ENCODE peak calls at places on chromosomes 4 and X, in four cellular contexts. O, H, V and I are unnamed samples.

GRCh38 chrX:12021708-12022107 is 116.6 kb upstream of the FRMPD4 start:
- DNase-seq in O (no peak), H (no peak), V (no peak), I (no peak)

GRCh38 chrX:13064599-13065143 is 20.3 kb upstream of the FAM9C start:
- DNase-seq in O (no peak), H (no peak), V (no peak), I (no peak)

GRCh38 chrX:29453333-29453732 is 762.0 kb upstream of the MAGEB2 start:
- DNase-seq in O (no peak), H (no peak), V (no peak), I (no peak)

GRCh38 chr4:174764105-174764729 is 64.8 kb downstream of the GLRA3 start:
- DNase-seq in O (no peak), H (no peak), V (peak), I (no peak)

GRCh38 chrX:84907324-84907946 is 96.2 kb upstream of the APOOL start:
- DNase-seq in O (no peak), H (no peak), V (no peak), I (no peak)

GRCh38 chrX:43756076-43756475 is 100.0 kb downstream of the MAOA start:
- DNase-seq in O (no peak), H (no peak), V (no peak), I (no peak)

GRCh38 chrX:108397627-108398392 is 40.4 kb downstream of the COL4A6 start:
- DNase-seq in O (no peak), H (no peak), V (no peak), I (no peak)

GRCh38 chr4:23169598-23170311 is 477.0 kb downstream of the GBA3 start:
- DNase-seq in O (no peak), H (no peak), V (no peak), I (no peak)

GRCh38 chr4:103011378-103012025 is 8.0 kb downstream of the SLC9B1 start:
- DNase-seq in O (peak), H (no peak), V (no peak), I (no peak)

GRCh38 chrX:19554786-19555185 is 39.5 kb upstream of the MAP3K15 start:
- DNase-seq in O (no peak), H (no peak), V (no peak), I (no peak)

GRCh38 chrX:152895724-152896420 is 2.0 kb upstream of the ZNF185 start:
- DNase-seq in O (peak), H (no peak), V (no peak), I (no peak)

GRCh38 chr4:8201341-8201781 is 2.3 kb downstream of the SH3TC1 start:
- DNase-seq in O (no peak), H (peak), V (peak), I (peak)

GRCh38 chr4:56655627-56656345 is 25.3 kb downstream of the HOPX start:
- DNase-seq in O (no peak), H (peak), V (peak), I (peak)

GRCh38 chr4:125317526-125317880 is 2.7 kb downstream of the FAT4 start:
- DNase-seq in O (peak), H (peak), V (peak), I (no peak)

GRCh38 chr4:83083925-83084475 is 30.5 kb downstream of the PLAC8 start:
- DNase-seq in O (peak), H (no peak), V (no peak), I (peak)

GRCh38 chr4:169063441-169063840 is 53.4 kb upstream of the CBR4 start:
- DNase-seq in O (no peak), H (no peak), V (no peak), I (no peak)

GRCh38 chr4:144421839-144422565 is 224.0 kb upstream of the HHIP start:
- DNase-seq in O (no peak), H (no peak), V (no peak), I (no peak)

GRCh38 chrX:153970398-153971123 is 1.1 kb downstream of the HCFC1 start:
- DNase-seq in O (peak), H (peak), V (peak), I (no peak)

GRCh38 chrX:29561417-29561816 is 653.9 kb upstream of the MAGEB2 start:
- DNase-seq in O (no peak), H (no peak), V (no peak), I (no peak)

GRCh38 chr4:135492439-135492838 is 1290.8 kb upstream of the PABPC4L start:
- DNase-seq in O (no peak), H (no peak), V (no peak), I (no peak)

GRCh38 chr4:140019619-140020367 is 134.2 kb downstream of the MAML3 start:
- DNase-seq in O (no peak), H (no peak), V (no peak), I (no peak)

GRCh38 chrX:130084651-130085237 is 25.6 kb downstream of the ELF4 start:
- DNase-seq in O (no peak), H (no peak), V (peak), I (no peak)

GRCh38 chr4:10278071-10278470 is 161.5 kb upstream of the WDR1 start:
- DNase-seq in O (no peak), H (no peak), V (no peak), I (no peak)

GRCh38 chrX:9957743-9958142 is 9.4 kb upstream of the CLDN34 start:
- DNase-seq in O (no peak), H (no peak), V (no peak), I (no peak)

GRCh38 chrX:48818098-48818497 is 8.2 kb upstream of the ERAS start:
- DNase-seq in O (no peak), H (no peak), V (no peak), I (no peak)

GRCh38 chr4:6916587-6917444 is 7.2 kb downstream of the TBC1D14 start:
- DNase-seq in O (peak), H (no peak), V (no peak), I (no peak)

GRCh38 chr4:134201216-134202098 is at the start of gene PABPC4L:
- DNase-seq in O (peak), H (peak), V (no peak), I (no peak)

GRCh38 chr4:2964077-2964471 is 703 bp downstream of the GRK4 start:
- DNase-seq in O (peak), H (no peak), V (no peak), I (no peak)

GRCh38 chr4:55635282-55635681 is 816 bp downstream of the NMU start:
- DNase-seq in O (peak), H (no peak), V (no peak), I (no peak)

GRCh38 chr4:16334641-16335040 is 108.4 kb upstream of the TAPT1 start:
- DNase-seq in O (no peak), H (no peak), V (no peak), I (no peak)

GRCh38 chr4:73816814-73817213 is 19.7 kb upstream of the CXCL6 start:
- DNase-seq in O (no peak), H (no peak), V (no peak), I (no peak)

GRCh38 chr4:81227138-81227537 is 12.1 kb upstream of the PRKG2 start:
- DNase-seq in O (no peak), H (no peak), V (no peak), I (no peak)

GRCh38 chrX:48910926-48911406 is 480 bp downstream of the SLC35A2 start:
- DNase-seq in O (no peak), H (no peak), V (no peak), I (no peak)

GRCh38 chr4:90852232-90852631 is 725.0 kb downstream of the CCSER1 start:
- DNase-seq in O (peak), H (no peak), V (no peak), I (no peak)

GRCh38 chr4:119286377-119287002 is 35.4 kb downstream of the FABP2 start:
- DNase-seq in O (no peak), H (no peak), V (no peak), I (no peak)
- TF ChIP-seq CTCF in O (peak), H (peak), V (peak), I (peak)

GRCh38 chrX:104108955-104109354 is 3.4 kb upstream of the ZCCHC18 start:
- DNase-seq in O (no peak), H (no peak), V (no peak), I (no peak)

GRCh38 chrX:104112326-104112951 is at the start of gene ZCCHC18:
- DNase-seq in O (peak), H (peak), V (peak), I (peak)

GRCh38 chrX:104118765-104119164 is 6.4 kb downstream of the ZCCHC18 start:
- DNase-seq in O (no peak), H (no peak), V (no peak), I (no peak)

GRCh38 chrX:104117753-104118152 is 5.4 kb downstream of the ZCCHC18 start:
- DNase-seq in O (no peak), H (no peak), V (no peak), I (no peak)

GRCh38 chrX:104113237-104113965 is 1.1 kb downstream of the ZCCHC18 start:
- DNase-seq in O (peak), H (no peak), V (peak), I (peak)
- TF ChIP-seq CTCF in O (peak), H (no peak), V (peak), I (no peak)

DNA sequence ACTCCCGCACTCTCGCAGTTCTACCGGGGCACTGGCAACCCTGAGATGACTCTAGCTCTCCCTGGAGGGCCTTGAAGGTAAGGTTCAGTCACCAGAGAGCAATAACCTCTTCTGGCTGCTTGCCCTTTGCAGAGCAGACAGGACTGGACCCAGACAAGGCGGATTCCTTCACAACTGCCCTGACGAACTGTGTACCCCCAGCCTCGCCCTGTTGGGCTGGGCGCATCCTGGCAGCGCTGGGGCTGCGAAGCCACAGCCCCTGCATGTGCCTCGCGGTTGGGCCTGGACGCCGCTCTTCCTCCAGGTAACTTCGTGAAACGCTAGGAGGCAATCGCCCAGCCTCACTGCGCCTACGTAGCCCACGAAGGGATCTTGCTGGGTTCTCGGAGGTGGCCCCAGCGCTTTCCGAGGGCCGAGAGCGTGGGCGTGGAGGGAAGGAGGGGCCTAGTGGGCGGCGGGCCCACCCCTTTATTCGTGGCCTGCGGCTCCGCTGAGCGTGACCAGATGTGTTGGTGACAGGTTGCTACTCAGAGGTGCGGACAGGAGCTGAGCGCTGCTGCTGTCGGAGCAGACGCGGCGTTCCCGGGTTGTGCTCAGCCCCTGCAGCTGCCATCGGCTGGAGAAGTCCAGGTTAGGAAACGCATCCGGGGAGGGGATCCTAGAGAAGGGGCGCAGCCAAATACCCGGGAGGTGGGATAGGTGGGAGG is 1.9 kb upstream of the MAMLD1 start:
- DNase-seq in O (peak), H (peak), V (no peak), I (peak)
- TF ChIP-seq CTCF in O (peak), H (no peak), V (no peak), I (no peak)

GRCh38 chrX:115553171-115553570 is 7.8 kb upstream of the PLS3 start:
- DNase-seq in O (no peak), H (no peak), V (no peak), I (no peak)

GRCh38 chrX:115549008-115549407 is 12.0 kb upstream of the PLS3 start:
- DNase-seq in O (no peak), H (no peak), V (no peak), I (no peak)

GRCh38 chrX:115547448-115547847 is 13.5 kb upstream of the PLS3 start:
- DNase-seq in O (peak), H (no peak), V (no peak), I (no peak)
- TF ChIP-seq CTCF in O (peak), H (no peak), V (no peak), I (no peak)

DNA sequence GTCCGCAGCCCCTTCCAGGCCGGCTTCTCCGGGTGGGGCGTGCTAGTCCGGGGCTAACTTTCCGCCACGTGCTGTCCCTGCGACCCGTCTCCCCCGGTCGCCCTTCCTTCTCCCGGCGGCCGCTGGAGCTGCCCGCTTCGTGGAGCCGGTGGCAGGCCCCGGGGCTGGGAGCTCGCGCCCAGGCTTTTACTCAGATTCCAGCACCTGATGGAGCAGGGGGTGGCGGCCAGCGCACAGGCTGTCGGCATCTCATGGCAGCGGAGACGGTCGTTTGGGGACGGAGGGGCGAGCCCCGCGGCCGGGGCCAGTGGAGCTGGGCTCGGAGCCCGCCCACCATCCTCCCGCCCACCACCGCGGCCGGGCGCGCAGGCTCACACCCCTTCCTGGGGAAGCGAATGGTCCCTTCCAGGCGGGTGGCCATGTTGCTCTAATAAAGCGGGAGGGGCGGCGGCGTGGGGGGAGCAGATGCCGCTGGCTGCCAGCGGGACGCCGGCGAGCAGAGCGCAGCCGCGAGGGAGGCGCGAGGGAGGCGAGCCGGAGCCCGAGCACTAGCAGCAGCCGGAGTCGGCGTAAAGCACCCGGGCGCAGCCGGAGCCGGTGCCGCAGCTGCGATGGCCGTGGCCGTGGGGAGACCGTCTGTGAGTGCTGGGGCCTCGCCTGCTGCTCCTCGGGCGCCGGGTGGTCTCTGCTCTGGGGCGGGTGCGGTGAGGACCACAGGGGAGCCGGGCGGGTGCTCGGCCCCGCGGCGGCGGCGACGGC is at the start of gene SEPTIN11:
- DNase-seq in O (peak), H (peak), V (peak), I (peak)
- TF ChIP-seq CTCF in O (no peak), H (no peak), V (no peak), I (no peak)

GRCh38 chrX:1111543-1112300 is 100.7 kb downstream of the CRLF2 start:
- DNase-seq in O (peak), H (no peak), V (no peak), I (no peak)
- TF ChIP-seq CTCF in O (no peak), H (no peak), V (no peak), I (no peak)

GRCh38 chr4:138223191-138223910 is 18.8 kb downstream of the SLC7A11 start:
- DNase-seq in O (no peak), H (no peak), V (no peak), I (no peak)

GRCh38 chr4:138224614-138225013 is 17.5 kb downstream of the SLC7A11 start:
- DNase-seq in O (no peak), H (no peak), V (no peak), I (no peak)

GRCh38 chr4:138225477-138225876 is 16.7 kb downstream of the SLC7A11 start:
- DNase-seq in O (no peak), H (no peak), V (no peak), I (no peak)

GRCh38 chr4:138218976-138219375 is 23.2 kb downstream of the SLC7A11 start:
- DNase-seq in O (no peak), H (no peak), V (no peak), I (no peak)

GRCh38 chr4:138222041-138222440 is 20.1 kb downstream of the SLC7A11 start:
- DNase-seq in O (no peak), H (no peak), V (no peak), I (no peak)
- TF ChIP-seq CTCF in O (no peak), H (no peak), V (no peak), I (no peak)

DNA sequence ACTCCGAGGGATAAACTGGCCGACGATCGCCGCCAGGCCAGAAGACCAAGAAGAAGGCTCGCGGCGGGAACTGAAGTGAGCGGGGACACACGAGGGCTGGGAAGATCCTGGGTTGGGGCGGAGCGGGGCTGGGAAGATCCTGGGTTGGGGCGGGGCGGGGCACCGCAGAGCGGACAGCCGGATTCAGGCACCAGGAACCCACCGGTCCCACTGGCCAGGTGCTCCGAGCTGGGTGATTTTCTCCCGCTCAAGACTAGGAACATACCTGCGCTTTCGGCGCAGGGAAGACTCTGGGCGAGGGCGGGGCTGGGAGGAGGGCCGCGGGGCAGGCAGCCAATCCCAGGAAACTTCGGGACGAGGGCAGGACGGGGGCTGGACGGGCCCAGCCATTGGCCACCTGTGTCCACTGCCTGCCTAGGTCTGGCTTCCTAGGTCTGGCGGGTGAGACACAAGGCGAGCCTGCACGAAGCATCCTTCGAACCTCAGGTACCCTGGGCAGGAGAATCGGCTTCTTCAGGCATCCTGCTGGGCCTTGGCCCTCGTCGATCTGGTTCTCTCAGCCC is at the start of gene ERVMER34-1:
- DNase-seq in O (peak), H (peak), V (no peak), I (no peak)
- TF ChIP-seq CTCF in O (no peak), H (no peak), V (no peak), I (no peak)

DNA sequence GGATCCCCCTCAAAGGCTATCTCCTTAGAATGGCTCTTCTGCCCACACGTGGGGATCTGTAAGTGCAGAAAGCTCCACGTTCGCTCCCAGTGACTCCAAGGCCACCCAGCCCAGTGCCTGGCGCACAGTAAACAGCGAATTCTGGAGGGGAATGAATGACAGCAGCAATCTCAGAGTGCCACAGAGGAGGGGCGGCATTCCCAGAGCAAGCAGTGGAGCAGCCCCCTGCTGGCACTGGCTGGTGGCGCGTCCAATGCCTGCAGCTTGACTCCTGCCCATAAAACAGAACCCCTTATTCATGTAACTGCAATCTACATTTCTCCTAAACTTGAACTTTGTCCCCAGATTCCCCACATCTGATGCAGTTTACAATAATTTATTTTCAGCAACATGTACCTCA is 6.9 kb upstream of the HELT start:
- DNase-seq in O (peak), H (peak), V (no peak), I (no peak)
- TF ChIP-seq CTCF in O (peak), H (no peak), V (no peak), I (no peak)